ENCODE peak calls at places on chromosomes 11 and 22, in eight cellular contexts. One of them, this sample, is unnamed.
A peak's percentile ranks its signal among the peaks of the same experiment; 100 is the strongest.

GRCh38 chr22:49979587-49980264 is 19.2 kb downstream of the PIM3 start:
- DNase-seq in B cell: peak; percentile 29
- DNase-seq in hepatocyte: peak; percentile 29
- DNase-seq in GM23338: peak; percentile 83
- DNase-seq in cardiac muscle cell: no peak
- DNase-seq in body of pancreas: no peak
- DNase-seq in SK-N-SH: peak; percentile 64
- DNase-seq in fibroblast of pulmonary artery: peak; percentile 65
- DNase-seq in this sample: no peak

GRCh38 chr11:122179966-122180365 is 64.0 kb upstream of the BLID start:
- DNase-seq in B cell: no peak
- DNase-seq in hepatocyte: no peak
- DNase-seq in GM23338: no peak
- DNase-seq in cardiac muscle cell: no peak
- DNase-seq in body of pancreas: no peak
- DNase-seq in SK-N-SH: no peak
- DNase-seq in fibroblast of pulmonary artery: no peak
- DNase-seq in this sample: no peak

GRCh38 chr22:33785283-33785991 is 134.8 kb downstream of the LARGE1 start:
- DNase-seq in B cell: no peak
- DNase-seq in hepatocyte: no peak
- DNase-seq in GM23338: no peak
- DNase-seq in cardiac muscle cell: no peak
- DNase-seq in body of pancreas: peak; percentile 3
- DNase-seq in SK-N-SH: peak; percentile 19
- DNase-seq in fibroblast of pulmonary artery: peak; percentile 61
- DNase-seq in this sample: no peak

GRCh38 chr11:61927501-61927900 is 10.1 kb upstream of the RAB3IL1 start:
- DNase-seq in B cell: no peak
- DNase-seq in hepatocyte: no peak
- DNase-seq in GM23338: no peak
- DNase-seq in cardiac muscle cell: no peak
- DNase-seq in body of pancreas: no peak
- DNase-seq in SK-N-SH: no peak
- DNase-seq in fibroblast of pulmonary artery: no peak
- DNase-seq in this sample: no peak

GRCh38 chr22:24067587-24068376 is 56.7 kb downstream of the CABIN1 start:
- DNase-seq in B cell: no peak
- DNase-seq in hepatocyte: no peak
- DNase-seq in GM23338: no peak
- DNase-seq in cardiac muscle cell: no peak
- DNase-seq in body of pancreas: peak; percentile 76
- DNase-seq in SK-N-SH: no peak
- DNase-seq in fibroblast of pulmonary artery: no peak
- DNase-seq in this sample: no peak

GRCh38 chr22:37805878-37806277 is 1.9 kb upstream of the GCAT start:
- DNase-seq in B cell: peak; percentile 45
- DNase-seq in hepatocyte: no peak
- DNase-seq in GM23338: no peak
- DNase-seq in cardiac muscle cell: no peak
- DNase-seq in body of pancreas: no peak
- DNase-seq in SK-N-SH: no peak
- DNase-seq in fibroblast of pulmonary artery: no peak
- DNase-seq in this sample: no peak

GRCh38 chr11:1310772-1311468 is 1.5 kb upstream of the TOLLIP start:
- DNase-seq in B cell: peak; percentile 82
- DNase-seq in hepatocyte: no peak
- DNase-seq in GM23338: no peak
- DNase-seq in cardiac muscle cell: no peak
- DNase-seq in body of pancreas: no peak
- DNase-seq in SK-N-SH: no peak
- DNase-seq in fibroblast of pulmonary artery: no peak
- DNase-seq in this sample: no peak

GRCh38 chr11:7423946-7424345 is 61.4 kb upstream of the OLFML1 start:
- DNase-seq in B cell: no peak
- DNase-seq in hepatocyte: no peak
- DNase-seq in GM23338: no peak
- DNase-seq in cardiac muscle cell: no peak
- DNase-seq in body of pancreas: no peak
- DNase-seq in SK-N-SH: no peak
- DNase-seq in fibroblast of pulmonary artery: no peak
- DNase-seq in this sample: no peak

GRCh38 chr11:83063073-83063754 is 8.5 kb downstream of the RAB30 start:
- DNase-seq in B cell: peak; percentile 35
- DNase-seq in hepatocyte: no peak
- DNase-seq in GM23338: peak; percentile 28
- DNase-seq in cardiac muscle cell: no peak
- DNase-seq in body of pancreas: no peak
- DNase-seq in SK-N-SH: no peak
- DNase-seq in fibroblast of pulmonary artery: peak; percentile 60
- DNase-seq in this sample: no peak

GRCh38 chr22:50243704-50244419 is 961 bp downstream of the TUBGCP6 start:
- DNase-seq in B cell: no peak
- DNase-seq in hepatocyte: no peak
- DNase-seq in GM23338: no peak
- DNase-seq in cardiac muscle cell: no peak
- DNase-seq in body of pancreas: no peak
- DNase-seq in SK-N-SH: no peak
- DNase-seq in fibroblast of pulmonary artery: no peak
- DNase-seq in this sample: no peak

GRCh38 chr11:79419120-79419519 is 21.7 kb downstream of the TENM4 start:
- DNase-seq in B cell: no peak
- DNase-seq in hepatocyte: peak; percentile 73
- DNase-seq in GM23338: no peak
- DNase-seq in cardiac muscle cell: no peak
- DNase-seq in body of pancreas: no peak
- DNase-seq in SK-N-SH: no peak
- DNase-seq in fibroblast of pulmonary artery: no peak
- DNase-seq in this sample: no peak

DNA sequence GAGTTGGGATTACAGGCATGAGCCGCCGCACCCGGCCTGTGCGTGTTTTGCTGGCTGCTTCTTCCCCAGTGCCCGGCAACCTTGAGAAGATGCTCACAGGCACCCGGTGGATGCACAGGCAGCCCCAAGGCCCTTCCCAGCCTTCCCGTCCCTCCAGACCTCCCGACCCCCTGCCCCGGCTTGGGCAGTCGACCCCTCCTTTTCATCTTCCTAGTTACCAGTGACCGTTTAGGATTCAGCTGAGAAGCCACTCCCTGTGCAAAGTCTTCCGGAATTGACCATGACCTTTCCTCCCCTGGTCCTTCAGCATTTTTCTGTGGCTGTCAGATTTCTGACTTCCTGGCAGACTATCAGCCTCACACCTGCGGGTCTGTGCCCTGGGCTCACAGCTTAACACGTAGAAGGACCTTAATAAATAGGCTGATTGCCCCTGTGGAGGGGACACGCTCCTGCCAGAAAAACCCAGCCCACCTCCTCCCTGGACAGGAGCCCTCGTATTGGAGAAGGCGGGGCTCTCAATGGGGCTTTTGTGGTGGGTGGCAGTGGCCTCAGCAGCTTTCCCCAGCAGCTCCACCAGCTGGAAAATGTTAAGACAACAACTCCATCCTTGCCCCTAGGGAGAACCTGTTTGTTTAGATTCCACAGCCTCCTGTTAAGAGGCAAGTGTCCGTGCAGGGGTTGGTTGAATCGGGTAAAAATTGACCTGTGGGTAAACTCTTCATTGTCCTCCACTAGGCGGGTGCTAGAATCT is 10.4 kb upstream of the ANO1 start:
- DNase-seq in B cell: no peak
- DNase-seq in hepatocyte: peak; percentile 45
- DNase-seq in GM23338: peak; percentile 66
- DNase-seq in cardiac muscle cell: peak; percentile 34
- DNase-seq in body of pancreas: no peak
- DNase-seq in SK-N-SH: peak; percentile 30
- DNase-seq in fibroblast of pulmonary artery: no peak
- DNase-seq in this sample: peak; percentile 6
- TF ChIP-seq CTCF in B cell: no peak
- TF ChIP-seq CTCF in hepatocyte: no peak
- TF ChIP-seq CTCF in GM23338: no peak
- TF ChIP-seq CTCF in cardiac muscle cell: no peak
- TF ChIP-seq CTCF in body of pancreas: no peak
- TF ChIP-seq CTCF in SK-N-SH: no peak
- TF ChIP-seq CTCF in fibroblast of pulmonary artery: no peak
- TF ChIP-seq CTCF in this sample: no peak

GRCh38 chr11:68362801-68363379 is 50.5 kb downstream of the LRP5 start:
- DNase-seq in B cell: no peak
- DNase-seq in hepatocyte: no peak
- DNase-seq in GM23338: no peak
- DNase-seq in cardiac muscle cell: no peak
- DNase-seq in body of pancreas: no peak
- DNase-seq in SK-N-SH: peak; percentile 76
- DNase-seq in fibroblast of pulmonary artery: no peak
- DNase-seq in this sample: no peak

GRCh38 chr11:68361702-68362101 is 49.3 kb downstream of the LRP5 start:
- DNase-seq in B cell: no peak
- DNase-seq in hepatocyte: no peak
- DNase-seq in GM23338: no peak
- DNase-seq in cardiac muscle cell: no peak
- DNase-seq in body of pancreas: no peak
- DNase-seq in SK-N-SH: no peak
- DNase-seq in fibroblast of pulmonary artery: no peak
- DNase-seq in this sample: no peak

GRCh38 chr11:68364581-68364980 is 52.2 kb downstream of the LRP5 start:
- DNase-seq in B cell: no peak
- DNase-seq in hepatocyte: no peak
- DNase-seq in GM23338: no peak
- DNase-seq in cardiac muscle cell: no peak
- DNase-seq in body of pancreas: no peak
- DNase-seq in SK-N-SH: no peak
- DNase-seq in fibroblast of pulmonary artery: no peak
- DNase-seq in this sample: no peak

GRCh38 chr11:68365943-68366435 is 53.6 kb downstream of the LRP5 start:
- DNase-seq in B cell: no peak
- DNase-seq in hepatocyte: no peak
- DNase-seq in GM23338: no peak
- DNase-seq in cardiac muscle cell: no peak
- DNase-seq in body of pancreas: no peak
- DNase-seq in SK-N-SH: no peak
- DNase-seq in fibroblast of pulmonary artery: no peak
- DNase-seq in this sample: no peak

GRCh38 chr11:68363771-68364170 is 51.4 kb downstream of the LRP5 start:
- DNase-seq in B cell: no peak
- DNase-seq in hepatocyte: no peak
- DNase-seq in GM23338: no peak
- DNase-seq in cardiac muscle cell: no peak
- DNase-seq in body of pancreas: no peak
- DNase-seq in SK-N-SH: no peak
- DNase-seq in fibroblast of pulmonary artery: no peak
- DNase-seq in this sample: no peak
- TF ChIP-seq CTCF in B cell: no peak
- TF ChIP-seq CTCF in hepatocyte: no peak
- TF ChIP-seq CTCF in GM23338: no peak
- TF ChIP-seq CTCF in cardiac muscle cell: no peak
- TF ChIP-seq CTCF in body of pancreas: no peak
- TF ChIP-seq CTCF in SK-N-SH: no peak
- TF ChIP-seq CTCF in fibroblast of pulmonary artery: no peak
- TF ChIP-seq CTCF in this sample: no peak

GRCh38 chr22:31874821-31875220 is 69.5 kb upstream of the YWHAH start:
- DNase-seq in B cell: no peak
- DNase-seq in hepatocyte: no peak
- DNase-seq in GM23338: no peak
- DNase-seq in cardiac muscle cell: no peak
- DNase-seq in body of pancreas: no peak
- DNase-seq in SK-N-SH: no peak
- DNase-seq in fibroblast of pulmonary artery: no peak
- DNase-seq in this sample: no peak

GRCh38 chr22:31867386-31868153 is 76.8 kb upstream of the YWHAH start:
- DNase-seq in B cell: no peak
- DNase-seq in hepatocyte: no peak
- DNase-seq in GM23338: peak; percentile 50
- DNase-seq in cardiac muscle cell: no peak
- DNase-seq in body of pancreas: no peak
- DNase-seq in SK-N-SH: no peak
- DNase-seq in fibroblast of pulmonary artery: no peak
- DNase-seq in this sample: no peak

GRCh38 chr22:31872209-31872608 is 72.1 kb upstream of the YWHAH start:
- DNase-seq in B cell: no peak
- DNase-seq in hepatocyte: no peak
- DNase-seq in GM23338: peak; percentile 69
- DNase-seq in cardiac muscle cell: no peak
- DNase-seq in body of pancreas: peak; percentile 16
- DNase-seq in SK-N-SH: peak; percentile 46
- DNase-seq in fibroblast of pulmonary artery: peak; percentile 30
- DNase-seq in this sample: no peak

GRCh38 chr22:31871475-31871874 is 72.9 kb upstream of the YWHAH start:
- DNase-seq in B cell: no peak
- DNase-seq in hepatocyte: no peak
- DNase-seq in GM23338: no peak
- DNase-seq in cardiac muscle cell: no peak
- DNase-seq in body of pancreas: no peak
- DNase-seq in SK-N-SH: no peak
- DNase-seq in fibroblast of pulmonary artery: no peak
- DNase-seq in this sample: no peak

DNA sequence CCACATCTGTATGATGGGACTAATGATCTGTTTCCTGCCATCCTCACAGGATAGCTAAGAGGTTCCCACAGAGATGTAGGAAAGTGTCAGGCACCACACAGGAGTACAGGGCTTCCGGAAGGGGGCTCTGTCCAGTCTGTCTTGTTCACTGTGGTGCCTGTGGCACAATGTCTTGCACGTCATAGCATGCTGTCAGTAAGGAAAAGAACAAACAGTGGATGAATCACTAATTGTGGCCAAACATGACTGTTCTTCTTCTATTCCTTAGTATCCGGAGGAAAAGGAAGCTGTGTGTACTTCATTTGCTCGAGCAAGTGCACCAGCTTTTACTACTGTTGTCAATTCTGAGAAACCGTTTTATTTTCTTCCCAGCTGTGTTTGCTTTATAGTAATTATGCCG is 73.4 kb upstream of the YWHAH start:
- DNase-seq in B cell: no peak
- DNase-seq in hepatocyte: peak; percentile 33
- DNase-seq in GM23338: no peak
- DNase-seq in cardiac muscle cell: no peak
- DNase-seq in body of pancreas: peak; percentile 37
- DNase-seq in SK-N-SH: no peak
- DNase-seq in fibroblast of pulmonary artery: peak; percentile 58
- DNase-seq in this sample: no peak
- TF ChIP-seq CTCF in B cell: no peak
- TF ChIP-seq CTCF in hepatocyte: no peak
- TF ChIP-seq CTCF in GM23338: no peak
- TF ChIP-seq CTCF in cardiac muscle cell: no peak
- TF ChIP-seq CTCF in body of pancreas: no peak
- TF ChIP-seq CTCF in SK-N-SH: no peak
- TF ChIP-seq CTCF in fibroblast of pulmonary artery: no peak
- TF ChIP-seq CTCF in this sample: no peak

GRCh38 chr11:118632577-118633318 is 25.3 kb downstream of the PHLDB1 start:
- DNase-seq in B cell: no peak
- DNase-seq in hepatocyte: no peak
- DNase-seq in GM23338: no peak
- DNase-seq in cardiac muscle cell: no peak
- DNase-seq in body of pancreas: no peak
- DNase-seq in SK-N-SH: no peak
- DNase-seq in fibroblast of pulmonary artery: no peak
- DNase-seq in this sample: no peak
- TF ChIP-seq CTCF in B cell: no peak
- TF ChIP-seq CTCF in hepatocyte: no peak
- TF ChIP-seq CTCF in GM23338: no peak
- TF ChIP-seq CTCF in cardiac muscle cell: no peak
- TF ChIP-seq CTCF in body of pancreas: no peak
- TF ChIP-seq CTCF in SK-N-SH: no peak
- TF ChIP-seq CTCF in fibroblast of pulmonary artery: no peak
- TF ChIP-seq CTCF in this sample: no peak